ENCODE peak calls at places on chromosomes 13 and 19, in four cellular contexts. J, K, I and D are unnamed samples.
A peak's percentile ranks its signal among the peaks of the same experiment; 100 is the strongest.

GRCh38 chr13:67014399-67014798 is 215.7 kb downstream of the PCDH9 start:
- DNase-seq in J (no peak), I (no peak), K (no peak), D (no peak)

GRCh38 chr13:80348308-80348707 is 7.4 kb upstream of the SPRY2 start:
- DNase-seq in K (no peak), I (no peak), J (no peak), D (no peak)

GRCh38 chr19:6047741-6048231 is 62.5 kb downstream of the RFX2 start:
- DNase-seq in I (peak; percentile 60), J (peak; percentile 77), K (peak; percentile 84), D (no peak)

GRCh38 chr13:46571189-46571901 is 18.4 kb downstream of the LRCH1 start:
- DNase-seq in K (no peak), I (no peak), J (no peak), D (no peak)

GRCh38 chr13:41960195-41960699 is 662 bp downstream of the VWA8 start:
- DNase-seq in K (no peak), I (no peak), J (no peak), D (no peak)

GRCh38 chr19:6540918-6541689 is 10.3 kb downstream of the TNFSF9 start:
- DNase-seq in J (no peak), K (no peak), I (no peak), D (no peak)

GRCh38 chr13:113897161-113897560 is 33.3 kb upstream of the GAS6 start:
- DNase-seq in I (no peak), K (no peak), J (no peak), D (no peak)

GRCh38 chr19:13925990-13926389 is 12.2 kb downstream of the PODNL1 start:
- DNase-seq in K (no peak), J (no peak), I (no peak), D (no peak)

GRCh38 chr13:77028202-77028601 is 1.2 kb upstream of the FBXL3 start:
- DNase-seq in J (no peak), K (no peak), I (no peak), D (no peak)

GRCh38 chr19:56405062-56405461 is 930 bp downstream of the ZNF583 start:
- DNase-seq in K (no peak), J (no peak), I (no peak), D (no peak)

GRCh38 chr19:17337675-17338439 is 504 bp downstream of the GTPBP3 start:
- DNase-seq in K (peak; percentile 62), J (peak; percentile 48), I (peak; percentile 88), D (no peak)

GRCh38 chr19:17340302-17340870 is 3.0 kb downstream of the GTPBP3 start:
- DNase-seq in J (peak; percentile 90), I (no peak), K (no peak), D (peak; percentile 91)

GRCh38 chr19:17338440-17339078 is 1.2 kb downstream of the GTPBP3 start:
- DNase-seq in I (no peak), J (no peak), K (no peak), D (no peak)

GRCh38 chr19:17340871-17341357 is 3.6 kb downstream of the GTPBP3 start:
- DNase-seq in K (no peak), I (no peak), J (peak; percentile 40), D (no peak)

GRCh38 chr19:17339088-17339741 is 1.9 kb downstream of the GTPBP3 start:
- DNase-seq in K (peak; percentile 63), J (peak; percentile 84), I (peak; percentile 73), D (peak; percentile 90)
- TF ChIP-seq TEAD4 in K (no peak), J (no peak), I (no peak), D (no peak)

DNA sequence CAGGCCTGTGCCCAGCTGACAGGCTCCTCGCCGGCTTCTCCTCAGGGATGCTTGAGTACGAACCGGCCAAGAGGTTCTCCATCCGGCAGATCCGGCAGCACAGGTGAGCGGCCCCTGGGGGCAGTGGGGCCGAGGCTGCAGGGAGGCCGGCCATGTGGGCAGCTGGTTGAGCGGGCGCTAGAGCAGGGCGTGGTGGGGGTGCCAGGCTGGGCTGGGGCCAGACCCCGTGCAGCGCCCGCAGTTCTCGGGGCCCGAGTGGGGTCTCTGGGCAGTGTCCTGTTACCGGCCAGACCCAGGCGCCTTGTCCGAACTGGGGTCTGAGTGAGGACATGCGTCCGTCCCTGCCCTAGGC is 15.9 kb downstream of the CBARP start:
- DNase-seq in K (no peak), J (no peak), I (no peak), D (no peak)
- TF ChIP-seq TEAD4 in K (no peak), J (no peak), I (no peak), D (no peak)

GRCh38 chr19:2307518-2308012 is 389 bp downstream of the LINGO3 start:
- DNase-seq in I (no peak), K (no peak), J (no peak), D (no peak)

GRCh38 chr19:2306971-2307370 is 983 bp downstream of the LINGO3 start:
- DNase-seq in I (no peak), J (no peak), K (no peak), D (no peak)

GRCh38 chr19:2308114-2308556 is at the start of gene LINGO3:
- DNase-seq in K (peak; percentile 75), J (no peak), I (peak; percentile 85), D (no peak)

GRCh38 chr19:2311093-2311492 is 3.1 kb upstream of the LINGO3 start:
- DNase-seq in I (no peak), K (no peak), J (no peak), D (no peak)

DNA sequence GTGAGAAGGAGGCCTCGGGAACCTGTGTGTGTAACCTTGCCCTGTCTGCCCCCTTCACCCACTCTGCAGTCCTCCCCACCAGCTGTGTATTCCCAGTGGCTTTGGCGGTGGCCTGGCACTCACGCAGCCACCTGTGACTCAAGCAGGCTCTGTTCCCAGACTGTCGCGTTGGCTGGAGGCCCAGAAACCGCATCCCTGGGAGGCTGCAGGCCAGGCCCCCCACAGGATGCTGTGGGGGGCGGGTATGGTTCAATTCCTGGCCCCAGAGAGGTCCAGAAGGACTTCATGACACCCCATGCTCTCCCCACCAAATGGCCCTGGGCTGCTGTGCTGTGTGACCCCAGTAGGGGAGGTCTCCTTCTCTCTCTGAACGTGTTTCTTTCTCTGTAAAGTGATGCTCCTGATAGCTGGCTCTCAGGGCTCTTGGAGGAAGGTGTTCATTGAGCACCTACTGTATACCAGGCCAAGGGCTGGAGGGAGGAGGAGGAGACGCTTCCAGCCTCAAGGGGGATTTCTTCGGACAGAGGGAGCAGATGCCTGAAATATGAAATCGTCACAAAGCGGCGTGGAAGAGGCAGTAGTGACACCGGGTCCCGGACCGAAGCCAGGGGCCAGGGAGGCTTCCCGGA is 1.9 kb upstream of the LINGO3 start:
- DNase-seq in K (peak; percentile 79), J (no peak), I (no peak), D (no peak)
- TF ChIP-seq TEAD4 in K (no peak), J (no peak), I (no peak), D (no peak)

GRCh38 chr13:64684108-64684507 is 2546.0 kb downstream of the PCDH9 start:
- DNase-seq in J (no peak), K (no peak), I (no peak), D (no peak)

GRCh38 chr13:64684685-64685431 is 2545.3 kb downstream of the PCDH9 start:
- DNase-seq in I (no peak), K (no peak), J (no peak), D (peak; percentile 58)

GRCh38 chr13:64688893-64689677 is 2541.1 kb downstream of the PCDH9 start:
- DNase-seq in J (no peak), I (no peak), K (no peak), D (no peak)
- TF ChIP-seq TEAD4 in J (no peak), I (no peak), K (no peak), D (no peak)

DNA sequence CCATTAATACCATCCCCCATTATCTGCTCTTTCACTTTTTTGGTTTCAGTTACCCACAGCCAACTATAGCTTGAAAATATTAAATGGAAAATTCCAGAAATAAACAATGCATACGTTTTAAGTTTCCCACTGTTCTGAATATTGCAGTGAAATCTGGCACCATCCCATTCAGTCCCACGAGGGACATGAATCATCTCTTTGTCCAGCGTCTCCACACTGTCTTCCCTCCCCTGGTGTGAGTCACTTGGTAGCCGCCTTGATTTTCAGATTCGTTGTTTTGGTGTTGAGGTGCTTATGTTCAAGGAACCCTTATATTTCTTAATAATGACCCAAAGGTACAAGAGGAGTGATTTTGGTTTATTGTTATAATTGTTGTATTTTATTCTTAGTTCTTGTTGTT is 246.1 kb downstream of the DCT start:
- DNase-seq in I (no peak), J (no peak), K (no peak), D (no peak)
- TF ChIP-seq TEAD4 in I (no peak), J (no peak), K (no peak), D (no peak)

DNA sequence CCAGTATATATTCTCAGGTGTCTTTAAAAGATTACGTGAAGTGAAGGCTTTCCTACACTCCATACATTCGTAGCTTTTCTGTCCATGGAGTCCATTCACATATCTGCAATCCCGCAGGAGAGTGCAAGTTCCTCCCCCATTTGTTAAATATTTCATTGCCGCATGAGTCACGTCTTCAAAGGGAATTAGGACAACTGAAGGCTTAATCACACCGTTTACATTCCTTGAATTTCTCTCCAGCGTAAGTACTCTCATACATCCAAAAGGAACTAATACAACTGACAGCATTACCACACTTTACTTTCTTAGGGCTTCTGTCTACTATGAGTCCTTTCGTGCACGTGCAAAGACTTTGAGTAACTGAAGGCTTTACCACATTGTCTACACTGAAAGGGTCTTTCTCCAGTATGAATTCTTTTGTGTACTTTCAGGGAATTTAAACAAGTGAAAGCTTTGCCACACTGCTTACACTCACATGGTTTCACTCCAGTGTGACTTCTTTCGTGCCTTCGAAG is 29.0 kb upstream of the ZNF564 start:
- DNase-seq in K (no peak), J (no peak), I (no peak), D (no peak)
- TF ChIP-seq TEAD4 in K (no peak), J (no peak), I (no peak), D (no peak)